ENCODE peak calls at places on chromosomes 1 and 21, in nine cellular contexts. S is right lobe of liver; O is upper lobe of right lung; X is activated CD4-positive, alpha-beta T cell treated with anti-CD3 and anti-CD28 coated beads for 36 hours; R is naive B cell; M is T-helper 17 cell; G is gastroesophageal sphincter; U is activated CD8-positive, alpha-beta T cell treated with anti-CD3 and anti-CD28 coated beads for 36 hours; H is activated B cell treated with CpG ODN at 0.5 μM for 24 hours. F is an unnamed sample.

GRCh38 chr21:45256021-45256911 is 31.4 kb downstream of the POFUT2 start:
- ATAC-seq in H (no peak), M (peak), R (no peak), S (no peak), U (peak), X (peak), G (no peak), O (no peak), F (no peak)

GRCh38 chr1:101026394-101026788 is 807 bp upstream of the DPH5 start:
- ATAC-seq in X (no peak), S (no peak), R (no peak), O (no peak), G (no peak), U (no peak), M (no peak), H (no peak), F (no peak)

GRCh38 chr21:32624726-32625125 is 12.5 kb upstream of the CFAP298 start:
- ATAC-seq in H (no peak), M (no peak), X (peak), G (no peak), S (no peak), R (no peak), U (no peak), O (no peak), F (no peak)

GRCh38 chr1:201258763-201259230 is 24.5 kb upstream of the PKP1 start:
- ATAC-seq in H (no peak), O (no peak), X (no peak), M (no peak), R (no peak), U (no peak), S (no peak), G (no peak), F (no peak)

GRCh38 chr1:30198805-30199403 is 524.5 kb downstream of the MATN1 start:
- ATAC-seq in S (no peak), X (no peak), R (no peak), U (no peak), M (no peak), H (no peak), G (no peak), O (no peak), F (no peak)

GRCh38 chr1:167544447-167544846 is 9.1 kb downstream of the CREG1 start:
- ATAC-seq in G (no peak), H (no peak), X (peak), R (no peak), M (no peak), U (no peak), O (peak), S (no peak), F (no peak)

GRCh38 chr21:25708467-25709065 is 26.1 kb downstream of the ATP5PF start:
- ATAC-seq in R (peak), M (peak), H (peak), S (peak), U (peak), G (no peak), O (peak), X (no peak), F (no peak)

GRCh38 chr1:247090455-247090854 is 11.8 kb upstream of the ZNF670 start:
- ATAC-seq in O (peak), R (no peak), H (no peak), G (no peak), U (no peak), S (peak), X (no peak), M (no peak), F (no peak)

GRCh38 chr1:83746234-83746633 is 252.7 kb downstream of the TTLL7 start:
- ATAC-seq in H (peak), S (peak), U (no peak), M (no peak), G (no peak), X (no peak), O (no peak), R (peak), F (peak)

GRCh38 chr1:7454895-7455784 is 316.0 kb upstream of the VAMP3 start:
- ATAC-seq in X (no peak), G (no peak), O (no peak), U (no peak), M (no peak), S (no peak), H (no peak), R (no peak), F (no peak)

GRCh38 chr1:209319549-209319948 is 264.0 kb upstream of the CAMK1G start:
- ATAC-seq in M (no peak), R (no peak), U (no peak), X (no peak), S (no peak), O (no peak), G (no peak), H (no peak), F (no peak)

GRCh38 chr1:203180611-203181330 is 5.1 kb upstream of the MYBPH start:
- ATAC-seq in X (no peak), O (no peak), R (no peak), S (no peak), M (no peak), H (no peak), U (no peak), G (no peak), F (no peak)

GRCh38 chr1:159823401-159823800 is 3.3 kb upstream of the SLAMF8 start:
- ATAC-seq in G (no peak), O (peak), M (no peak), U (no peak), H (no peak), S (no peak), X (no peak), R (no peak), F (no peak)

GRCh38 chr1:117093091-117093534 is 28.4 kb downstream of the TRIM45 start:
- ATAC-seq in X (peak), O (no peak), U (peak), S (no peak), H (no peak), M (peak), G (peak), R (no peak), F (no peak)

GRCh38 chr1:94580367-94581115 is 39.0 kb upstream of the F3 start:
- ATAC-seq in O (no peak), X (no peak), M (no peak), G (no peak), R (no peak), H (no peak), S (no peak), U (no peak), F (no peak)

GRCh38 chr1:21322681-21323016 is 32.4 kb upstream of the ECE1 start:
- ATAC-seq in G (no peak), S (no peak), H (no peak), O (no peak), U (no peak), R (no peak), X (no peak), M (no peak), F (no peak)

GRCh38 chr1:15275921-15276683 is 29.1 kb downstream of the FHAD1 start:
- ATAC-seq in O (peak), G (no peak), S (peak), H (no peak), R (no peak), U (no peak), X (no peak), M (no peak), F (no peak)

GRCh38 chr1:7745783-7746182 is 25.3 kb upstream of the VAMP3 start:
- ATAC-seq in U (no peak), S (no peak), M (no peak), R (no peak), X (no peak), O (peak), G (no peak), H (no peak), F (no peak)

GRCh38 chr1:68197891-68198290 is 34.4 kb downstream of the WLS start:
- ATAC-seq in R (no peak), U (no peak), G (no peak), X (no peak), O (peak), H (no peak), S (peak), M (no peak), F (no peak)

GRCh38 chr1:183612407-183612806 is 22.1 kb upstream of the NCF2 start:
- ATAC-seq in H (no peak), X (no peak), M (no peak), U (no peak), O (no peak), G (no peak), R (no peak), S (no peak), F (no peak)

F was measured in stimulated activated memory B cell treated with anti-CD40 and anti-IgM and Interleukin-4, amounts not matched to agents 10 μg/mL and 1 μg/mL and 100 μg/mL, for 72 hours.